ENCODE peak calls at places on chromosomes 12 and 14, in nine cellular contexts. A is lower leg skin, F is lung, N is SK-N-SH, K is foreskin fibroblast, P is DND-41, J is epithelial cell of esophagus, W is AG10803, G is cardiac muscle cell. Z is an unnamed sample.

GRCh38 chr12:4813741-4814140 is 93.5 kb downstream of the GALNT8 start:
- DNase-seq in N (no peak), F (no peak), K (no peak), J (peak), W (no peak), P (no peak), G (no peak), A (no peak), Z (no peak)

GRCh38 chr12:116210131-116210530 is 67.4 kb downstream of the MED13L start:
- DNase-seq in F (no peak), J (no peak), K (no peak), W (peak), G (peak), P (no peak), A (no peak), N (no peak), Z (no peak)

GRCh38 chr14:92747701-92748258 is 647 bp downstream of the LGMN start:
- DNase-seq in A (no peak), K (peak), P (no peak), N (peak), G (no peak), W (peak), J (no peak), F (no peak), Z (no peak)

GRCh38 chr12:47977046-47977771 is 13.8 kb downstream of the TMEM106C start:
- DNase-seq in J (peak), N (no peak), W (no peak), G (no peak), F (no peak), A (no peak), K (no peak), P (no peak), Z (no peak)

GRCh38 chr14:106094654-106095189 is 568.3 kb downstream of the TMEM121 start:
- DNase-seq in K (no peak), F (no peak), P (peak), J (no peak), W (no peak), A (no peak), N (no peak), G (no peak), Z (no peak)

GRCh38 chr12:120290541-120291312 is 976 bp downstream of the RNU4-2 start:
- DNase-seq in G (no peak), P (no peak), F (peak), N (no peak), A (peak), J (peak), W (peak), K (no peak), Z (no peak)

GRCh38 chr12:122691566-122691965 is 11.6 kb downstream of the HCAR2 start:
- DNase-seq in J (no peak), N (no peak), P (no peak), F (no peak), W (no peak), G (no peak), A (no peak), K (no peak), Z (no peak)

GRCh38 chr14:93832665-93833064 is 44.4 kb upstream of the PRIMA1 start:
- DNase-seq in F (no peak), K (no peak), P (no peak), G (no peak), W (no peak), J (no peak), A (no peak), N (peak), Z (no peak)

GRCh38 chr14:40983604-40984003 is 623.1 kb upstream of the LRFN5 start:
- DNase-seq in A (no peak), W (no peak), J (no peak), N (no peak), K (no peak), G (peak), P (no peak), F (no peak), Z (no peak)

GRCh38 chr12:65430571-65431306 is 152.3 kb downstream of the MSRB3 start:
- DNase-seq in N (no peak), K (peak), F (no peak), J (peak), G (peak), W (peak), P (no peak), A (no peak), Z (peak)

GRCh38 chr14:77069551-77069950 is 28.5 kb upstream of the CIPC start:
- DNase-seq in A (no peak), G (no peak), J (no peak), P (no peak), W (no peak), F (no peak), K (no peak), N (no peak), Z (no peak)

GRCh38 chr14:77066555-77067172 is 31.4 kb upstream of the CIPC start:
- DNase-seq in G (peak), J (no peak), F (no peak), K (peak), P (no peak), N (no peak), A (no peak), W (no peak), Z (no peak)

GRCh38 chr14:77065851-77066554 is 32.1 kb upstream of the CIPC start:
- DNase-seq in K (no peak), G (no peak), W (no peak), P (no peak), F (no peak), J (no peak), N (no peak), A (no peak), Z (no peak)

GRCh38 chr14:77067632-77068514 is 30.2 kb upstream of the CIPC start:
- DNase-seq in G (peak), K (peak), A (no peak), P (peak), W (peak), F (peak), N (peak), J (peak), Z (no peak)

DNA sequence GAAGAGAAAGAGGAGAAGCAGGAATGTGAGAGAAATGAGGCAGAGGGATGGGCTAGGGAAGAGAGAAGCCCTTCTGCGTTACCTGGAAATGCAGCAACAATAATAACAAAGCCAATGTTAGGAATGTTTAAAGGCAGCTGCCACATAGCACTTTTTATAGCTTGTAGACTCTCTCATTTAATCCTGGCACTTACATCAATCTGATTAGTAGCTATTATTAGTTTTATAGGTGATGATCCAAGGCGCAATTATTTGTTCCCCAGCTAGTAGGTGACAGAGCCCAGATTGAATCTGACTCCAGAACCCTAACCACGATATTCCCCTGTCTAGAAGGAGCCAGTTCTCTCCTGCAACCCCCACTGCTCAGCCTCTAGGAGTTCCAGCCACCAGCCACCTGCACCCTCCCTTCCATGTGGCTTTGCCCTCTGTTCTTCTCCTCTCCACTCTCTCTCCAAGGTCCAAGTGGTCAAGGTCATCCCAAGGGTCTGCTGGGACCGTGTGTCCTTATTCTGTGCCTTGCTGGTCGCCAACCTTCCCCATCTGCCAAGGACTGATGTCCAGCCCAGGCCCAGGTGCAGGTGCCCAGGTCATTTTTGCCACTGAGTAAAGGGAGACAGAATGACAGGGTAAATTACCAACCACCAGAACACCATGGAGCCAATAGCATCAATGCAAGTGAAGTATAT is 29.4 kb upstream of the CIPC start:
- DNase-seq in A (no peak), K (no peak), P (no peak), G (no peak), N (no peak), W (no peak), J (no peak), F (no peak), Z (no peak)
- TF ChIP-seq CTCF in A (no peak), K (no peak), P (no peak), G (no peak), N (no peak), W (no peak), J (no peak), F (no peak), Z (no peak)

GRCh38 chr12:75982974-75983660 is 48.5 kb downstream of the PHLDA1 start:
- DNase-seq in G (no peak), A (no peak), P (no peak), N (no peak), J (no peak), F (no peak), W (no peak), K (no peak), Z (no peak)
- H3K4me3 ChIP-seq in G (no peak), A (no peak), P (no peak), N (no peak), J (no peak), F (no peak), W (peak), K (peak), Z (no peak)

DNA sequence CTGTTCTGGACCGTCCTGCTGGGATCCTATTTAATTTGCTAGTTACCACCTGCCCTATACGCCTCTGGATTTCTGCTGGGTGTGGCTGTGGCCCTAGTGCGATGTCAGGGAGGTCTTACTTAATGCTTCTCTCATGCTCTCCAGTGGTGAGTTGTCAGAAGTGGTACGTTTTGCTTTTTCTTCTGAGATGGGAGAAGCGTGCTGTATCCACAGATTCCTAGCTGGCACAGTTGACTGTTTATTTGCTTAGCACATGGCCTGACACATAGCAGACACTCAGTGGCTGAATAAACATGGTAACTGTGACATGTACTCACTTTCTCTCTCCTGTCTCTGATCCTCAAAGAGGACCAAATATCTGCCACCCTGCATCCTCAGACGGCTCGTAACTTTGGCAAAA is 107.3 kb downstream of the CACNA1C start:
- DNase-seq in W (peak), A (peak), G (no peak), K (peak), P (no peak), N (no peak), J (no peak), F (no peak), Z (no peak)
- TF ChIP-seq CTCF in W (no peak), A (no peak), G (no peak), K (no peak), P (no peak), N (no peak), J (no peak), F (no peak), Z (no peak)

GRCh38 chr12:56127485-56127887 is 581 bp upstream of the ESYT1 start:
- DNase-seq in F (no peak), N (no peak), J (no peak), A (no peak), P (no peak), W (no peak), G (no peak), K (no peak), Z (no peak)

GRCh38 chr12:56128669-56129209 is 672 bp downstream of the ESYT1 start:
- DNase-seq in G (no peak), J (peak), N (peak), F (no peak), A (no peak), W (peak), K (peak), P (no peak), Z (no peak)

GRCh38 chr12:56129210-56129691 is 1.2 kb downstream of the ESYT1 start:
- DNase-seq in K (peak), J (peak), P (peak), N (peak), F (peak), W (peak), G (peak), A (peak), Z (no peak)

GRCh38 chr12:56127888-56128668 is at the start of gene ESYT1:
- DNase-seq in A (peak), J (peak), G (peak), K (peak), W (peak), P (peak), F (peak), N (peak), Z (peak)

GRCh38 chr12:56126732-56127239 is 1.3 kb upstream of the ESYT1 start:
- DNase-seq in F (no peak), W (no peak), A (no peak), K (no peak), J (no peak), N (no peak), G (no peak), P (no peak), Z (no peak)
- H3K4me3 ChIP-seq in F (no peak), W (peak), A (no peak), K (no peak), J (no peak), N (no peak), G (no peak), P (no peak), Z (peak)

GRCh38 chr12:7460375-7461259 is 16.7 kb upstream of the CD163L1 start:
- DNase-seq in G (peak), P (peak), F (no peak), N (peak), K (peak), A (peak), W (peak), J (peak), Z (peak)
- TF ChIP-seq CTCF in G (peak), P (peak), F (peak), N (peak), K (peak), A (no peak), W (peak), J (peak), Z (peak)